ENCODE peak calls at places on chromosomes 16 and 17, in seven cellular contexts. Q is AG10803, C is GOT3, F is RCC 7860, D is T47D, A is KBM-7, V is NCI-H1436. B is an unnamed sample.

GRCh38 chr16:86984975-86985655 is 332.1 kb downstream of the C16orf95 start:
- DNase-seq in F (no peak), C (no peak), D (no peak), V (no peak), Q (peak), A (no peak), B (no peak)

GRCh38 chr17:27322026-27322425 is 28.1 kb downstream of the WSB1 start:
- DNase-seq in Q (no peak), C (no peak), V (no peak), A (no peak), F (no peak), D (no peak), B (no peak)

GRCh38 chr16:74633686-74634085 is 26.8 kb upstream of the GLG1 start:
- DNase-seq in A (no peak), V (no peak), D (no peak), F (no peak), C (no peak), Q (no peak), B (no peak)

GRCh38 chr17:11308550-11308949 is 67.5 kb downstream of the SHISA6 start:
- DNase-seq in Q (no peak), A (no peak), D (no peak), V (no peak), C (no peak), F (no peak), B (no peak)

GRCh38 chr16:4376126-4376819 is 4.6 kb downstream of the VASN start:
- DNase-seq in Q (peak), V (no peak), D (peak), C (peak), A (no peak), F (no peak), B (no peak)

GRCh38 chr17:32627233-32628008 is 140.6 kb downstream of the CDK5R1 start:
- DNase-seq in V (peak), C (no peak), F (no peak), D (peak), A (no peak), Q (peak), B (no peak)

GRCh38 chr16:483351-484075 is 44.0 kb upstream of the CAPN15 start:
- DNase-seq in V (no peak), C (no peak), D (no peak), Q (no peak), F (no peak), A (no peak), B (no peak)

GRCh38 chr17:40320771-40321501 is 12.0 kb downstream of the RARA start:
- DNase-seq in Q (peak), F (no peak), C (no peak), V (no peak), A (no peak), D (peak), B (peak)

GRCh38 chr16:30561212-30561816 is 3.1 kb upstream of the ZNF764 start:
- DNase-seq in C (no peak), V (no peak), A (peak), Q (no peak), D (peak), F (no peak), B (no peak)

GRCh38 chr17:42041619-42042018 is 8.8 kb downstream of the C17orf113 start:
- DNase-seq in C (no peak), F (no peak), A (no peak), Q (no peak), V (no peak), D (no peak), B (no peak)

GRCh38 chr16:56370836-56371235 is 54.5 kb downstream of the AMFR start:
- DNase-seq in C (no peak), V (no peak), A (no peak), Q (peak), F (no peak), D (peak), B (no peak)

B was measured in T-helper 17 cell.